ENCODE peak calls at places on chromosomes 5 and 9, in five cellular contexts. E is neural crest cell, C is cardiac fibroblast, G is prostate gland, O is fibroblast of mammary gland. W is an unnamed sample.

GRCh38 chr9:121192959-121193645 is 8.6 kb downstream of the RAB14 start:
- DNase-seq in E (no peak), C (peak), G (no peak), O (no peak), W (no peak)

GRCh38 chr5:134184155-134185135 is 7.7 kb upstream of the SKP1 start:
- DNase-seq in E (peak), C (peak), G (peak), O (peak), W (peak)

GRCh38 chr5:99449786-99450185 is 521.0 kb upstream of the CHD1 start:
- DNase-seq in E (no peak), C (no peak), G (no peak), O (peak), W (no peak)

GRCh38 chr5:173035904-173036707 is 20.0 kb upstream of the CREBRF start:
- DNase-seq in E (no peak), C (no peak), G (no peak), O (no peak), W (no peak)

GRCh38 chr5:180159756-180160155 is 49.3 kb downstream of the RASGEF1C start:
- DNase-seq in E (no peak), C (no peak), G (no peak), O (peak), W (no peak)

GRCh38 chr9:35689601-35690446 is at the start of gene TPM2:
- DNase-seq in E (peak), C (peak), G (peak), O (peak), W (peak)

GRCh38 chr9:121976751-121977150 is 116.4 kb downstream of the TTLL11 start:
- DNase-seq in E (no peak), C (peak), G (no peak), O (peak), W (no peak)

GRCh38 chr5:58452566-58453258 is 7.2 kb downstream of the PLK2 start:
- DNase-seq in E (no peak), C (peak), G (no peak), O (no peak), W (no peak)

GRCh38 chr9:2745560-2746380 is 28.5 kb downstream of the KCNV2 start:
- DNase-seq in E (no peak), C (no peak), G (no peak), O (no peak), W (peak)

GRCh38 chr5:117590944-117591343 is 1016.3 kb upstream of the SEMA6A start:
- DNase-seq in E (no peak), C (peak), G (no peak), O (no peak), W (no peak)
- TF ChIP-seq CTCF in E (peak), C (peak), G (peak), O (peak), W (no peak)

GRCh38 chr9:86354048-86354881 is at the start of gene TUT7:
- DNase-seq in E (peak), C (peak), G (peak), O (peak), W (peak)
- TF ChIP-seq CTCF in E (no peak), C (no peak), G (no peak), O (no peak), W (no peak)

DNA sequence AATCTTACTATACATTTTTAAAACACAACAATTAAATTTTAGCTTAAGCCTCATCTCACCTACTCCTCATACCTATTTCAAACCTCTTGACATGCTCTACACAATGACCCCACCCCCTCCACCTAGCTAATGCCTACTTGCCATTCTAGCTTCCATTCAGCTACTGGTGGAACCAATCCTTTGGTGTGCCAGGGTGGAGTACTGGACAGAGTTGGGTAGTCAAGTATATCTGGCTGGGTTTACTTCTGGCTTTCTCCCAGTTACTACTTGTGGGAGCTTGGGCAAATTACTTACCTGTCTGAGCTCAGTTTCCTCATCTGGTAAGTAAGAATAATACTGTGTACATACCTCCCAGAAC is 24.3 kb downstream of the PLPP1 start:
- DNase-seq in E (no peak), C (no peak), G (no peak), O (no peak), W (no peak)
- TF ChIP-seq CTCF in E (no peak), C (no peak), G (no peak), O (no peak), W (no peak)

GRCh38 chr5:83516962-83517750 is 45.6 kb downstream of the VCAN start:
- DNase-seq in E (no peak), C (no peak), G (no peak), O (no peak), W (no peak)
- TF ChIP-seq CTCF in E (no peak), C (peak), G (no peak), O (peak), W (no peak)

DNA sequence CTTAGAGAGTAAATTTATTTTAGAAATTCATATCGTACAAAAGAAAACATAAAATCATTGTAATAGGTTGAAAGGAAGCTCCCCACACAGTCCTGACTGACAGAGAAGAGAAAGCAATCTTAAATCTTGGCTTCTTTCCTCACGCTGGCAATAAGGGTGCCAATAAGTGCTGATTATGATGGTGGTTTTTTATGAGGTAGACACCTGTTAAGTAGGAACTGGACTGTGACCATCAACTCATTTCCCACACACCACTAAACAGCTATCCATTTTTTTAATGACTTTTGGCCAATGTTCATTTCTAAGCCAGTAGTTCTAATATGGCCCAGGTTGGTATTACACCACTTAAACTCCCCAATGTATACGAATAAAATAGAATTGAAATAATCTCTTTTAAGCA is 893.5 kb upstream of the NUDT12 start:
- DNase-seq in E (no peak), C (no peak), G (no peak), O (no peak), W (no peak)
- TF ChIP-seq CTCF in E (no peak), C (no peak), G (no peak), O (no peak), W (no peak)